ENCODE peak calls at places on chromosomes 4 and X, in eight cellular contexts. One of them, this sample, is unnamed.
A peak's percentile ranks its signal among the peaks of the same experiment; 100 is the strongest.

GRCh38 chrX:110086916-110087484 is 84.1 kb downstream of the TMEM164 start:
- DNase-seq in aorta: no peak
- DNase-seq in left ventricle myocardium inferior: no peak
- DNase-seq in PC-3: peak; percentile 90
- DNase-seq in mesendoderm: peak; percentile 58
- DNase-seq in SJSA1: peak; percentile 47
- DNase-seq in fibroblast of the aortic adventitia: peak; percentile 92
- DNase-seq in Peyer's patch: no peak
- DNase-seq in this sample: no peak

GRCh38 chr4:16118090-16118489 is 34.3 kb upstream of the PROM1 start:
- DNase-seq in aorta: no peak
- DNase-seq in PC-3: no peak
- DNase-seq in mesendoderm: no peak
- DNase-seq in fibroblast of the aortic adventitia: no peak
- DNase-seq in Peyer's patch: no peak
- DNase-seq in left ventricle myocardium inferior: no peak
- DNase-seq in SJSA1: no peak
- DNase-seq in this sample: no peak

GRCh38 chr4:86967798-86968197 is 33.0 kb downstream of the AFF1 start:
- DNase-seq in Peyer's patch: no peak
- DNase-seq in left ventricle myocardium inferior: no peak
- DNase-seq in aorta: no peak
- DNase-seq in SJSA1: no peak
- DNase-seq in PC-3: no peak
- DNase-seq in mesendoderm: no peak
- DNase-seq in fibroblast of the aortic adventitia: peak; percentile 33
- DNase-seq in this sample: no peak

GRCh38 chrX:9326369-9326768 is 138.5 kb upstream of the TBL1X start:
- DNase-seq in mesendoderm: no peak
- DNase-seq in SJSA1: no peak
- DNase-seq in left ventricle myocardium inferior: no peak
- DNase-seq in PC-3: no peak
- DNase-seq in aorta: no peak
- DNase-seq in Peyer's patch: no peak
- DNase-seq in fibroblast of the aortic adventitia: no peak
- DNase-seq in this sample: no peak

GRCh38 chr4:71259911-71260331 is 78.9 kb upstream of the SLC4A4 start:
- DNase-seq in PC-3: no peak
- DNase-seq in fibroblast of the aortic adventitia: peak; percentile 24
- DNase-seq in left ventricle myocardium inferior: no peak
- DNase-seq in mesendoderm: no peak
- DNase-seq in SJSA1: no peak
- DNase-seq in aorta: no peak
- DNase-seq in Peyer's patch: no peak
- DNase-seq in this sample: no peak

GRCh38 chr4:60948008-60948407 is 252.1 kb upstream of the ADGRL3 start:
- DNase-seq in SJSA1: no peak
- DNase-seq in mesendoderm: no peak
- DNase-seq in PC-3: peak; percentile 74
- DNase-seq in Peyer's patch: no peak
- DNase-seq in left ventricle myocardium inferior: no peak
- DNase-seq in fibroblast of the aortic adventitia: no peak
- DNase-seq in aorta: no peak
- DNase-seq in this sample: no peak

GRCh38 chrX:120207009-120207610 is 43.5 kb upstream of the ZBTB33 start:
- DNase-seq in SJSA1: no peak
- DNase-seq in Peyer's patch: no peak
- DNase-seq in fibroblast of the aortic adventitia: no peak
- DNase-seq in PC-3: no peak
- DNase-seq in mesendoderm: no peak
- DNase-seq in aorta: no peak
- DNase-seq in left ventricle myocardium inferior: no peak
- DNase-seq in this sample: no peak

GRCh38 chrX:1468250-1468772 is 15.6 kb upstream of the ASMTL start:
- DNase-seq in aorta: peak; percentile 66
- DNase-seq in mesendoderm: no peak
- DNase-seq in fibroblast of the aortic adventitia: peak; percentile 8
- DNase-seq in SJSA1: peak; percentile 88
- DNase-seq in Peyer's patch: peak; percentile 46
- DNase-seq in PC-3: peak; percentile 75
- DNase-seq in left ventricle myocardium inferior: no peak
- DNase-seq in this sample: peak; percentile 40

GRCh38 chrX:103730147-103730546 is 19.4 kb downstream of the TMEM31 start:
- DNase-seq in left ventricle myocardium inferior: no peak
- DNase-seq in Peyer's patch: no peak
- DNase-seq in mesendoderm: no peak
- DNase-seq in aorta: no peak
- DNase-seq in fibroblast of the aortic adventitia: no peak
- DNase-seq in SJSA1: no peak
- DNase-seq in PC-3: no peak
- DNase-seq in this sample: peak; percentile 61

GRCh38 chr4:73735231-73735630 is 5.1 kb upstream of the CXCL8 start:
- DNase-seq in Peyer's patch: no peak
- DNase-seq in left ventricle myocardium inferior: no peak
- DNase-seq in mesendoderm: no peak
- DNase-seq in aorta: no peak
- DNase-seq in SJSA1: no peak
- DNase-seq in fibroblast of the aortic adventitia: peak; percentile 49
- DNase-seq in PC-3: peak; percentile 86
- DNase-seq in this sample: no peak

GRCh38 chr4:158410272-158410671 is 111.4 kb upstream of the RXFP1 start:
- DNase-seq in mesendoderm: peak; percentile 30
- DNase-seq in left ventricle myocardium inferior: no peak
- DNase-seq in aorta: no peak
- DNase-seq in Peyer's patch: no peak
- DNase-seq in fibroblast of the aortic adventitia: peak; percentile 47
- DNase-seq in PC-3: peak; percentile 45
- DNase-seq in SJSA1: no peak
- DNase-seq in this sample: no peak

GRCh38 chr4:181330654-181331595 is 912.3 kb upstream of the TENM3 start:
- DNase-seq in PC-3: no peak
- DNase-seq in mesendoderm: no peak
- DNase-seq in SJSA1: no peak
- DNase-seq in aorta: no peak
- DNase-seq in Peyer's patch: no peak
- DNase-seq in fibroblast of the aortic adventitia: no peak
- DNase-seq in left ventricle myocardium inferior: no peak
- DNase-seq in this sample: no peak

GRCh38 chr4:142917678-142918077 is 71.6 kb upstream of the INPP4B start:
- DNase-seq in left ventricle myocardium inferior: no peak
- DNase-seq in Peyer's patch: no peak
- DNase-seq in aorta: no peak
- DNase-seq in PC-3: peak; percentile 42
- DNase-seq in SJSA1: no peak
- DNase-seq in fibroblast of the aortic adventitia: no peak
- DNase-seq in mesendoderm: no peak
- DNase-seq in this sample: no peak

GRCh38 chr4:38677466-38677865 is 13.5 kb downstream of the KLF3 start:
- DNase-seq in fibroblast of the aortic adventitia: no peak
- DNase-seq in aorta: no peak
- DNase-seq in SJSA1: no peak
- DNase-seq in PC-3: no peak
- DNase-seq in mesendoderm: no peak
- DNase-seq in Peyer's patch: no peak
- DNase-seq in left ventricle myocardium inferior: no peak
- DNase-seq in this sample: peak; percentile 10

GRCh38 chr4:53651142-53651720 is 59.9 kb upstream of the LNX1 start:
- DNase-seq in Peyer's patch: peak; percentile 83
- DNase-seq in fibroblast of the aortic adventitia: peak; percentile 64
- DNase-seq in PC-3: no peak
- DNase-seq in aorta: no peak
- DNase-seq in mesendoderm: no peak
- DNase-seq in left ventricle myocardium inferior: peak; percentile 37
- DNase-seq in SJSA1: no peak
- DNase-seq in this sample: no peak

GRCh38 chrX:49792376-49792775 is 36.7 kb upstream of the PAGE4 start:
- DNase-seq in mesendoderm: no peak
- DNase-seq in fibroblast of the aortic adventitia: no peak
- DNase-seq in PC-3: peak; percentile 9
- DNase-seq in aorta: no peak
- DNase-seq in Peyer's patch: no peak
- DNase-seq in left ventricle myocardium inferior: no peak
- DNase-seq in SJSA1: no peak
- DNase-seq in this sample: no peak

GRCh38 chr4:118918388-118918787 is 29.7 kb downstream of the SYNPO2 start:
- DNase-seq in PC-3: peak; percentile 77
- DNase-seq in left ventricle myocardium inferior: no peak
- DNase-seq in mesendoderm: peak; percentile 63
- DNase-seq in fibroblast of the aortic adventitia: peak; percentile 93
- DNase-seq in aorta: no peak
- DNase-seq in SJSA1: no peak
- DNase-seq in Peyer's patch: no peak
- DNase-seq in this sample: no peak

GRCh38 chr4:99300934-99301333 is 10.1 kb upstream of the ADH1A start:
- DNase-seq in fibroblast of the aortic adventitia: peak; percentile 100
- DNase-seq in PC-3: peak; percentile 36
- DNase-seq in left ventricle myocardium inferior: peak; percentile 77
- DNase-seq in SJSA1: no peak
- DNase-seq in mesendoderm: no peak
- DNase-seq in aorta: peak; percentile 86
- DNase-seq in Peyer's patch: no peak
- DNase-seq in this sample: no peak

GRCh38 chrX:132025085-132025484 is 2.0 kb downstream of the STK26 start:
- DNase-seq in mesendoderm: peak; percentile 48
- DNase-seq in Peyer's patch: no peak
- DNase-seq in PC-3: peak; percentile 35
- DNase-seq in SJSA1: no peak
- DNase-seq in aorta: no peak
- DNase-seq in left ventricle myocardium inferior: no peak
- DNase-seq in fibroblast of the aortic adventitia: no peak
- DNase-seq in this sample: no peak

GRCh38 chrX:72713130-72713529 is 976 bp downstream of the PHKA1 start:
- DNase-seq in SJSA1: no peak
- DNase-seq in left ventricle myocardium inferior: no peak
- DNase-seq in fibroblast of the aortic adventitia: peak; percentile 2
- DNase-seq in mesendoderm: no peak
- DNase-seq in aorta: no peak
- DNase-seq in Peyer's patch: no peak
- DNase-seq in PC-3: peak; percentile 8
- DNase-seq in this sample: no peak
- H3K4me3 ChIP-seq in SJSA1: no peak overlapping the region
- H3K4me3 ChIP-seq in left ventricle myocardium inferior: peak overlapping the region; percentile 68
- H3K4me3 ChIP-seq in fibroblast of the aortic adventitia: no peak overlapping the region
- H3K4me3 ChIP-seq in mesendoderm: no peak overlapping the region
- H3K4me3 ChIP-seq in aorta: peak overlapping the region; percentile 26
- H3K4me3 ChIP-seq in Peyer's patch: no peak overlapping the region
- H3K4me3 ChIP-seq in PC-3: peak overlapping the region; percentile 71
- H3K4me3 ChIP-seq in this sample: peak overlapping the region; percentile 78

GRCh38 chrX:72308566-72309296 is 3.0 kb upstream of the CITED1 start:
- DNase-seq in SJSA1: peak; percentile 55
- DNase-seq in aorta: peak; percentile 83
- DNase-seq in Peyer's patch: peak; percentile 70
- DNase-seq in mesendoderm: peak; percentile 88
- DNase-seq in fibroblast of the aortic adventitia: peak; percentile 60
- DNase-seq in PC-3: peak; percentile 71
- DNase-seq in left ventricle myocardium inferior: peak; percentile 50
- DNase-seq in this sample: peak; percentile 91

GRCh38 chrX:72306851-72307645 is 1.3 kb upstream of the CITED1 start:
- DNase-seq in mesendoderm: peak; percentile 80
- DNase-seq in fibroblast of the aortic adventitia: peak; percentile 64
- DNase-seq in Peyer's patch: peak; percentile 67
- DNase-seq in aorta: peak; percentile 85
- DNase-seq in SJSA1: peak; percentile 62
- DNase-seq in PC-3: peak; percentile 71
- DNase-seq in left ventricle myocardium inferior: peak; percentile 46
- DNase-seq in this sample: peak; percentile 83

GRCh38 chrX:72307646-72308051 is 1.9 kb upstream of the CITED1 start:
- DNase-seq in PC-3: no peak
- DNase-seq in left ventricle myocardium inferior: no peak
- DNase-seq in Peyer's patch: no peak
- DNase-seq in mesendoderm: peak; percentile 2
- DNase-seq in fibroblast of the aortic adventitia: no peak
- DNase-seq in SJSA1: no peak
- DNase-seq in aorta: no peak
- DNase-seq in this sample: no peak

GRCh38 chrX:72309297-72310071 is 3.8 kb upstream of the CITED1 start:
- DNase-seq in SJSA1: no peak
- DNase-seq in PC-3: no peak
- DNase-seq in left ventricle myocardium inferior: no peak
- DNase-seq in fibroblast of the aortic adventitia: peak; percentile 6
- DNase-seq in mesendoderm: peak; percentile 58
- DNase-seq in Peyer's patch: no peak
- DNase-seq in aorta: no peak
- DNase-seq in this sample: no peak

DNA sequence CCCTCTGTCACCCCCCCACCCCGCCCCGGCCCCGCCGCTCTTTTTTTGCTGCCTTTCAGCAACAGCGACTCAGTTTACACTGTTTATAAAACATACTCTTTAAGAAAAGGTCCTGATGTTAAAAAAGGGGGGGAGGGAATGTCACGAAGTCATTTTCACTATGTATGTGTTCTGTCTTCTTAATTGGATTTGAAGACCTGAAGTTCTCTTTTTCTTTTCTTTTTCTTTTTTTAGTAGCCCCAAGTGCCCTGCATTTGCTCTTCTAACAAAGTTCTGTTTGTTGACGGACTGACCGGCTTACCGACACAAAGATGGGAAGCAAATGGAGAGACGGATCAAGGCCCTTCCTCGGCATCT is 2.5 kb upstream of the CITED1 start:
- DNase-seq in PC-3: no peak
- DNase-seq in aorta: no peak
- DNase-seq in fibroblast of the aortic adventitia: no peak
- DNase-seq in Peyer's patch: no peak
- DNase-seq in left ventricle myocardium inferior: no peak
- DNase-seq in SJSA1: no peak
- DNase-seq in mesendoderm: no peak
- DNase-seq in this sample: no peak
- H3K4me3 ChIP-seq in PC-3: peak overlapping the region; percentile 61
- H3K4me3 ChIP-seq in aorta: no peak overlapping the region
- H3K4me3 ChIP-seq in fibroblast of the aortic adventitia: no peak overlapping the region
- H3K4me3 ChIP-seq in Peyer's patch: no peak overlapping the region
- H3K4me3 ChIP-seq in left ventricle myocardium inferior: peak overlapping the region; percentile 70
- H3K4me3 ChIP-seq in SJSA1: no peak overlapping the region
- H3K4me3 ChIP-seq in mesendoderm: no peak overlapping the region
- H3K4me3 ChIP-seq in this sample: no peak overlapping the region

GRCh38 chrX:150502091-150502490 is 66.3 kb upstream of the MTM1 start:
- DNase-seq in aorta: no peak
- DNase-seq in PC-3: peak; percentile 5
- DNase-seq in left ventricle myocardium inferior: no peak
- DNase-seq in mesendoderm: no peak
- DNase-seq in fibroblast of the aortic adventitia: no peak
- DNase-seq in Peyer's patch: no peak
- DNase-seq in SJSA1: no peak
- DNase-seq in this sample: no peak
- H3K4me3 ChIP-seq in aorta: no peak overlapping the region
- H3K4me3 ChIP-seq in PC-3: no peak overlapping the region
- H3K4me3 ChIP-seq in left ventricle myocardium inferior: no peak overlapping the region
- H3K4me3 ChIP-seq in mesendoderm: no peak overlapping the region
- H3K4me3 ChIP-seq in fibroblast of the aortic adventitia: no peak overlapping the region
- H3K4me3 ChIP-seq in Peyer's patch: no peak overlapping the region
- H3K4me3 ChIP-seq in SJSA1: no peak overlapping the region
- H3K4me3 ChIP-seq in this sample: no peak overlapping the region

DNA sequence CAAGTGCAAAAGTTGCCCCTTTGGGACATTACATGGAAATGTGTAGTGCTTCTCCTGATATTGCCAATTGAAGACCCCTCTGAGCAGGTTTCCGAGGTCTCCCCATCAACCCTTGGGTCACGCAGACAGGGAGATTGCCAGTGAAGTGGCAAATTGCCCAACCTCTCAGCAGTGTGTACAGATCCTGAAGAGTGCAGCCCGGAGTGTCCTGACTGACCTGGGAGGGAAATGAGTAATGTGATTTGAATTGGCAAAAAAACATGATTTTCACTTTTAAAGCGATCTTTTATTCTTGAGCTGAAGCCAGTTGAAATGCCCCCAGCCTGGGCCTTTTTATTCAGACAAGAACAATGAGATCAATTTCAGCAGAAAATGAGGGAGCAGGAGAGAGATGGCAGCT is 401.8 kb downstream of the RAPGEF2 start:
- DNase-seq in Peyer's patch: no peak
- DNase-seq in left ventricle myocardium inferior: no peak
- DNase-seq in PC-3: no peak
- DNase-seq in fibroblast of the aortic adventitia: peak; percentile 23
- DNase-seq in SJSA1: no peak
- DNase-seq in aorta: no peak
- DNase-seq in mesendoderm: no peak
- DNase-seq in this sample: no peak
- H3K4me3 ChIP-seq in Peyer's patch: no peak overlapping the region
- H3K4me3 ChIP-seq in left ventricle myocardium inferior: no peak overlapping the region
- H3K4me3 ChIP-seq in PC-3: no peak overlapping the region
- H3K4me3 ChIP-seq in fibroblast of the aortic adventitia: no peak overlapping the region
- H3K4me3 ChIP-seq in SJSA1: no peak overlapping the region
- H3K4me3 ChIP-seq in aorta: no peak overlapping the region
- H3K4me3 ChIP-seq in mesendoderm: no peak overlapping the region
- H3K4me3 ChIP-seq in this sample: no peak overlapping the region

This sample was measured in endodermal cell.